ENCODE peak calls at places on chromosomes 2 and 18, in four cellular contexts. S, E, I and G are unnamed samples.
A peak's percentile ranks its signal among the peaks of the same experiment; 100 is the strongest.

GRCh38 chr2:38602136-38602731 is 494 bp downstream of the HNRNPLL start:
- DNase-seq in S (peak; percentile 39), E (peak; percentile 37), I (peak; percentile 58), G (no peak)

GRCh38 chr2:241728627-241729026 is 5.8 kb upstream of the D2HGDH start:
- DNase-seq in S (no peak), E (no peak), I (no peak), G (peak; percentile 42)

GRCh38 chr2:30147196-30147714 is 448 bp downstream of the YPEL5 start:
- DNase-seq in S (no peak), E (no peak), I (no peak), G (no peak)

GRCh38 chr2:84055816-84056215 is 403.3 kb downstream of the SUCLG1 start:
- DNase-seq in S (no peak), E (no peak), I (no peak), G (no peak)

GRCh38 chr2:53820711-53821110 is 33.9 kb downstream of the ERLEC1 start:
- DNase-seq in S (no peak), E (no peak), I (no peak), G (no peak)

GRCh38 chr2:135074216-135074615 is 22.1 kb downstream of the RAB3GAP1 start:
- DNase-seq in S (no peak), E (no peak), I (no peak), G (no peak)

GRCh38 chr2:173130521-173131467 is 55.1 kb downstream of the MAP3K20 start:
- DNase-seq in S (no peak), E (no peak), I (no peak), G (no peak)

GRCh38 chr2:222942556-222942955 is 81.7 kb downstream of the ACSL3 start:
- DNase-seq in S (no peak), E (no peak), I (no peak), G (no peak)

GRCh38 chr2:84899181-84899580 is 6.3 kb upstream of the TMSB10 start:
- DNase-seq in S (no peak), E (no peak), I (no peak), G (no peak)

GRCh38 chr2:39368376-39368775 is 68.7 kb downstream of the MAP4K3 start:
- DNase-seq in S (no peak), E (no peak), I (no peak), G (no peak)

GRCh38 chr2:218310853-218311542 is 18.7 kb upstream of the TMBIM1 start:
- DNase-seq in S (no peak), E (no peak), I (no peak), G (no peak)

GRCh38 chr2:241755777-241756176 is 20.8 kb upstream of the GAL3ST2 start:
- DNase-seq in S (no peak), E (no peak), I (no peak), G (no peak)

GRCh38 chr2:186995092-186995491 is 146.1 kb upstream of the ZSWIM2 start:
- DNase-seq in S (no peak), E (no peak), I (no peak), G (no peak)

GRCh38 chr2:238947243-238947760 is 99.4 kb downstream of the TWIST2 start:
- DNase-seq in S (no peak), E (no peak), I (no peak), G (no peak)

GRCh38 chr2:238670341-238670681 is 177.6 kb upstream of the TWIST2 start:
- DNase-seq in S (no peak), E (no peak), I (no peak), G (no peak)

GRCh38 chr2:53331667-53332066 is 435.9 kb upstream of the CHAC2 start:
- DNase-seq in S (no peak), E (no peak), I (no peak), G (no peak)

GRCh38 chr2:236949089-236949935 is 136.4 kb upstream of the COPS8 start:
- DNase-seq in S (no peak), E (no peak), I (no peak), G (no peak)

GRCh38 chr2:41496908-41497307 is 550.9 kb upstream of the PKDCC start:
- DNase-seq in S (no peak), E (no peak), I (no peak), G (no peak)

GRCh38 chr2:177639262-177639914 is 246.8 kb downstream of the AGPS start:
- DNase-seq in S (no peak), E (no peak), I (no peak), G (no peak)
- H3K27ac ChIP-seq in S (no peak overlapping the region), E (no peak overlapping the region), I (no peak overlapping the region), G (no peak overlapping the region)

GRCh38 chr2:23268467-23269263 is 116.3 kb upstream of the KLHL29 start:
- DNase-seq in S (no peak), E (no peak), I (no peak), G (no peak)
- H3K27ac ChIP-seq in S (no peak overlapping the region), E (no peak overlapping the region), I (no peak overlapping the region), G (no peak overlapping the region)

GRCh38 chr18:8752329-8752728 is 47.0 kb downstream of the MTCL1 start:
- DNase-seq in S (no peak), E (no peak), I (no peak), G (no peak)
- H3K27ac ChIP-seq in S (no peak overlapping the region), E (no peak overlapping the region), I (no peak overlapping the region), G (no peak overlapping the region)

DNA sequence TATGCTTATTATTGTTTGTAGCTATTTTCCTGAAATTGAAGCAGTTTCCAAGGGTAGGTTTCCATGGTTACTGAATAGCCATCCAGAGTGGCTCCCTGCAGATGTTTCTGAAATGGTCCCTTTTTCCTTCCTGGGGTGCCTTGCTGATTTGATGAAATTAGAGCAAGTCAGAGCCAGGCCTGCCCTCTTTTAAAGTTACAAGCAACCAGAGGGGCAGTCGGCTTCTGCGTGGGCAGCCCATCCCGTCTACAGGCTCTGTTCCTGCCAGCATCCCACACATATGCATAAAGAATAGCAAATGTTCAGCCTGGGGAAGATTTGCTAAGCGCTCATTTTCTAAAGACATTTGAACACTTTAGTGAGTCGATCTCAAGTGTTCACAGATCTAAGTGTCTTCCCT is 92.4 kb downstream of the STPG4 start:
- DNase-seq in S (no peak), E (no peak), I (no peak), G (no peak)
- H3K27ac ChIP-seq in S (peak overlapping the region; percentile 30), E (no peak overlapping the region), I (no peak overlapping the region), G (peak overlapping the region; percentile 91)